ENCODE peak calls at places on chromosomes 16 and 17, in four cellular contexts. G is transverse colon, E is A549, C is adrenal gland. D is an unnamed sample. For H3K4me1, the result is how much of the 10 kb centered on the place peaks cover.

GRCh38 chr16:85027968-85028637 is 508 bp downstream of the KIAA0513 start:
- DNase-seq in G (peak), E (no peak), C (no peak), D (no peak)

GRCh38 chr16:79658301-79659001 is 57.9 kb upstream of the MAF start:
- DNase-seq in G (no peak), E (peak), C (peak), D (no peak)

GRCh38 chr17:4584125-4584834 is at the start of gene SMTNL2:
- DNase-seq in G (no peak), E (peak), C (no peak), D (peak)

GRCh38 chr16:70582280-70582978 is 58.8 kb downstream of the SF3B3 start:
- DNase-seq in G (no peak), E (no peak), C (no peak), D (no peak)

GRCh38 chr16:83118365-83118764 is 491.6 kb downstream of the CDH13 start:
- DNase-seq in G (no peak), E (no peak), C (no peak), D (no peak)

GRCh38 chr16:87391950-87392822 is at the start of gene MAP1LC3B:
- DNase-seq in G (peak), E (peak), C (peak), D (peak)

GRCh38 chr16:50153648-50154368 is 702 bp downstream of the TENT4B start:
- DNase-seq in G (no peak), E (peak), C (peak), D (peak)

GRCh38 chr16:53779186-53779585 is 75.2 kb downstream of the FTO start:
- DNase-seq in G (no peak), E (no peak), C (no peak), D (no peak)

GRCh38 chr16:27330542-27330941 is 16.8 kb downstream of the IL4R start:
- DNase-seq in G (peak), E (no peak), C (no peak), D (peak)

GRCh38 chr17:76202516-76202915 is 37.8 kb downstream of the RNF157 start:
- DNase-seq in G (no peak), E (no peak), C (no peak), D (no peak)

GRCh38 chr16:14151256-14152030 is 80.3 kb downstream of the MRTFB start:
- DNase-seq in G (no peak), E (no peak), C (no peak), D (no peak)

GRCh38 chr17:40218740-40219072 is 398 bp upstream of the WIPF2 start:
- DNase-seq in G (peak), E (peak), C (peak), D (peak)

GRCh38 chr17:43416998-43417891 is 18.5 kb downstream of the ARL4D start:
- DNase-seq in G (peak), E (no peak), C (no peak), D (peak)

GRCh38 chr17:57422574-57423164 is 166.3 kb downstream of the MSI2 start:
- DNase-seq in G (no peak), E (no peak), C (peak), D (peak)

GRCh38 chr16:17404903-17405691 is 65.7 kb downstream of the XYLT1 start:
- DNase-seq in G (peak), E (no peak), C (peak), D (peak)

GRCh38 chr16:25011891-25012499 is 3.2 kb downstream of the ARHGAP17 start:
- DNase-seq in G (no peak), E (no peak), C (no peak), D (no peak)

GRCh38 chr17:58121925-58122324 is 26.3 kb upstream of the OR4D1 start:
- DNase-seq in G (no peak), E (peak), C (no peak), D (no peak)

GRCh38 chr17:44916781-44917241 is 1.5 kb upstream of the GFAP start:
- DNase-seq in G (peak), E (no peak), C (peak), D (peak)

GRCh38 chr16:68644715-68645493 is at the start of gene CDH3:
- DNase-seq in G (peak), E (no peak), C (no peak), D (no peak)

GRCh38 chr17:56934280-56934679 is 20.4 kb upstream of the TRIM25 start:
- DNase-seq in G (no peak), E (no peak), C (no peak), D (no peak)

GRCh38 chr17:68328676-68329075 is 37.4 kb downstream of the ARSG start:
- DNase-seq in G (no peak), E (no peak), C (no peak), D (no peak)

GRCh38 chr17:67132366-67132765 is 88.0 kb downstream of the CACNG1 start:
- DNase-seq in G (no peak), E (no peak), C (no peak), D (no peak)

GRCh38 chr17:78500806-78501205 is 76.4 kb downstream of the DNAH17 start:
- DNase-seq in G (no peak), E (no peak), C (no peak), D (peak)

GRCh38 chr16:14564323-14564722 is 65.7 kb downstream of the PARN start:
- DNase-seq in G (peak), E (no peak), C (no peak), D (no peak)

GRCh38 chr17:45346255-45347015 is 29.6 kb upstream of the MAP3K14 start:
- DNase-seq in G (peak), E (no peak), C (no peak), D (peak)

GRCh38 chr17:77899494-77899893 is 59.0 kb upstream of the TNRC6C start:
- DNase-seq in G (no peak), E (no peak), C (no peak), D (no peak)

GRCh38 chr17:32281011-32281451 is 15.4 kb downstream of the RHBDL3 start:
- DNase-seq in G (no peak), E (no peak), C (no peak), D (peak)

DNA sequence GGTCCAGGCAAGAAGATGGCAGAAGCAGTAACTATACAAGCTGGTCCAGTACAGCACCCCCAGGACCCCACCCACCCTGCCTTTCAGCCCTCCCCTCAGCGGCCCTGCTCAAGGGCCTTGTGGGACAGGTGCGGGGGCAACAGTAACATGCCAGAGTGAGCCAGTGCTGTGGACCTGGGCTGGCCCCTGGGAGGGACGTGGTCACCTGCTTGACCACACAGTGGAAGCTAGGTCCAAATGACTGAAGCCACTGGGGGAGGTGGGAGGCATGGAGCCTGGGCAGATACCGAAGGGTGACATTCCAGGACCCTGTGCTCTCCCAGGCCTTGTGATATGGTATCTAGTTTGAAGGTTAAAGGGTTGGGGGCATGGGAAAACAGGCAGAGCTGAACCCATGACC is 17.3 kb downstream of the ATP6V0D1 start:
- DNase-seq in G (no peak), E (no peak), C (no peak), D (no peak)
- H3K4me1 ChIP-seq in G (half or more), E (under half), C (half or more), D (under half)

DNA sequence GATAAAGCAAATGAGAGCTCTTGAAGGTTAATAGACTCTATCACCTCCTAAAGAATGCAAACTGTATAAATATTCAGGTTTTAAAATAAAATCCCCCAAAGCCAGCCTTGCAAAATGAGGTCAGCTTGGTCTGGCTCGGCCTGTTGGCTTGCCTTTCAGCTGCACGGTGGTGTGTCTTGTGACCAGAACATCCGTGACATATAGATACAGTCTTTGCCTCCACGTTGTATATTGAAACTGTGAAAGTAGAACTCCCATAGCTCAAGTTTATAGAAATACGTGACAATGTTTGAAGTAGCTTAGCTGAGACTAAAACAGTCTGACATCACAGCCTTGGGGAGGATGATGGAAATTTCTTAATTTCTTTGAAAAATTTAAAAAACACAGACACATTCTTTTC is 236.6 kb upstream of the MYOCD start:
- DNase-seq in G (no peak), E (no peak), C (no peak), D (no peak)
- H3K27ac ChIP-seq in G (no peak), E (no peak), C (no peak), D (no peak)

GRCh38 chr16:51524070-51524469 is 373.0 kb upstream of the SALL1 start:
- DNase-seq in G (no peak), E (no peak), C (no peak), D (no peak)
- H3K4me1 ChIP-seq in G (under half), E (under half), C (under half), D (under half)

DNA sequence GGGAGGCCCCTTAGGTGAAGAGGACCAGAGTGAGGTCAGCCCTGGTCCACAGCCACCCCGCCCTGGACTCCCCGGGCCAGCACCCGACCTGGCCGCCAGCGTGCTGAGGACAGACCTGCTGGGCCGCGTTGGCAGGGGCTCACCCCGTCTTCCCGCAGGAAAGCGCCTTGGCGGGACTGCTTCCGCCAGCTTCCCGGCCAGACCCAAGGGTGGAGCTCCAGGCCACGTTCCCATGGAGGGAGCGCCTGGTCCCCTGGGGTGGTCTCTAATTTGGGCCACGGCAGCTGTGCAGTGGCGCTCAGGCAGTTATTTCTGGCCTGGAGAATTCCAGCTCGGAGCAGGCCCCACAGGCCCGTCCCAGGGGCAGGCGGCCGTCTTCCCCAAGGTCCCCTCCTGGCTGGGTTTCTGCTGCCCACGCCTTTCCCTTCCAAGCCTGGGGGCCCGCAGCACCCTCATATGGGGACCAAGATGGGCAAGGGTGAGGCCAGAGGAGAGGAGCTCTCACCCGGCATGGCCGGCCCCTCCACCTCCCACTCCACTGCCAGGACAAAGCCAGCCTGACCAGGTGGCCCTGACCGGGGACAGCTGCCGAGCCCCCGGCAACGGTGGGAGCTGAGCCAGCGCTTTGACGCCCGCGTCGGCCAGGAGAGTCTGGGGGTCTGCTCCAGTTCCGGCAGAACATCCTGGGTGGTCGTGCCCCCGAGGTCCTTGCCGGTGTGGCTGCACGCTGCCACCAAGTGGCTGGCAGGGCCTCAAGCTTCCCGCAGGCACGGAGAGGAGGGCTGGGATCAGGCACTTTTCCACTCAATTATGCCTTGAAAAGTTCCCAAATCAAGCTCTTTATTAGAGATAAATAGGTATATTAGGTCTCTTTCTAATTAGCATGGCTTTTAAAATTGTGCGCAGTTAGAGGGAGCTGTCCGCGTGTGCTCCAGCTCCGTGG is 28.1 kb downstream of the CACNA1H start:
- DNase-seq in G (no peak), E (no peak), C (no peak), D (peak)
- H3K27ac ChIP-seq in G (peak), E (peak), C (no peak), D (no peak)